ENCODE peak calls at places on chromosomes 16 and 17, in five cellular contexts. V is fibroblast of the conjunctiva, T is caudate nucleus, E is GM04503, O is hepatic stellate cell. Z is an unnamed sample.

GRCh38 chr17:38628441-38628840 is 22.7 kb upstream of the SRCIN1 start:
- DNase-seq in O (no peak), E (no peak), T (no peak), V (no peak), Z (peak)

GRCh38 chr17:19329136-19329535 is 33.4 kb downstream of the B9D1 start:
- DNase-seq in E (no peak), V (no peak), O (no peak), T (no peak), Z (no peak)

GRCh38 chr17:66633322-66633965 is 201.5 kb upstream of the CACNG5 start:
- DNase-seq in V (no peak), E (no peak), O (no peak), T (no peak), Z (no peak)

GRCh38 chr17:50675190-50675589 is 32.5 kb downstream of the ANKRD40 start:
- DNase-seq in T (no peak), O (no peak), E (no peak), V (no peak), Z (no peak)

GRCh38 chr16:24526701-24527470 is 12.5 kb upstream of the RBBP6 start:
- DNase-seq in O (no peak), V (no peak), E (no peak), T (no peak), Z (peak)

GRCh38 chr17:36592316-36592710 is 634 bp downstream of the DHRS11 start:
- DNase-seq in E (no peak), O (no peak), V (no peak), T (no peak), Z (peak)

GRCh38 chr16:67101301-67101675 is 8.5 kb upstream of the PHAF1 start:
- DNase-seq in V (no peak), T (no peak), E (peak), O (no peak), Z (no peak)

GRCh38 chr16:54867302-54867832 is 63.3 kb upstream of the IRX5 start:
- DNase-seq in E (no peak), O (no peak), V (no peak), T (no peak), Z (no peak)

GRCh38 chr17:8001976-8002645 is at the start of gene GUCY2D:
- DNase-seq in V (no peak), O (no peak), T (no peak), E (no peak), Z (peak)

Z was measured in NCI-H82.